ENCODE peak calls at places on chromosome 6, in nine cellular contexts. One of them, this sample, is unnamed.

GRCh38 chr6:155128971-155129370 is 133.9 kb downstream of the TIAM2 start:
- DNase-seq in non-pigmented ciliary epithelial cell: no peak
- DNase-seq in NCI-H1105 treated with DMSO at 0.1 percent for 48 hours: no peak
- DNase-seq in adrenal gland: no peak
- DNase-seq in GM23338: no peak
- DNase-seq in AML-193: no peak
- DNase-seq in pons: no peak
- DNase-seq in HFFc6: no peak
- DNase-seq in stimulated activated CD4-positive, alpha-beta T cell treated with anti-CD3 and anti-CD28 coated beads, Interleukin-12 subunit alpha, Interleukin-12 subunit beta, amount 100 ng/mL, for 48 hours: no peak
- DNase-seq in this sample: no peak

GRCh38 chr6:89208551-89208950 is 8.6 kb downstream of the GABRR1 start:
- DNase-seq in non-pigmented ciliary epithelial cell: no peak
- DNase-seq in NCI-H1105 treated with DMSO at 0.1 percent for 48 hours: no peak
- DNase-seq in adrenal gland: no peak
- DNase-seq in GM23338: no peak
- DNase-seq in AML-193: no peak
- DNase-seq in pons: no peak
- DNase-seq in HFFc6: no peak
- DNase-seq in stimulated activated CD4-positive, alpha-beta T cell treated with anti-CD3 and anti-CD28 coated beads, Interleukin-12 subunit alpha, Interleukin-12 subunit beta, amount 100 ng/mL, for 48 hours: no peak
- DNase-seq in this sample: no peak

GRCh38 chr6:143634486-143634885 is 43.3 kb upstream of the PHACTR2 start:
- DNase-seq in non-pigmented ciliary epithelial cell: no peak
- DNase-seq in NCI-H1105 treated with DMSO at 0.1 percent for 48 hours: peak
- DNase-seq in adrenal gland: no peak
- DNase-seq in GM23338: no peak
- DNase-seq in AML-193: no peak
- DNase-seq in pons: no peak
- DNase-seq in HFFc6: peak
- DNase-seq in stimulated activated CD4-positive, alpha-beta T cell treated with anti-CD3 and anti-CD28 coated beads, Interleukin-12 subunit alpha, Interleukin-12 subunit beta, amount 100 ng/mL, for 48 hours: no peak
- DNase-seq in this sample: no peak

GRCh38 chr6:88666906-88667305 is 296.5 kb downstream of the RNGTT start:
- DNase-seq in non-pigmented ciliary epithelial cell: no peak
- DNase-seq in NCI-H1105 treated with DMSO at 0.1 percent for 48 hours: no peak
- DNase-seq in adrenal gland: no peak
- DNase-seq in GM23338: no peak
- DNase-seq in AML-193: no peak
- DNase-seq in pons: no peak
- DNase-seq in HFFc6: no peak
- DNase-seq in stimulated activated CD4-positive, alpha-beta T cell treated with anti-CD3 and anti-CD28 coated beads, Interleukin-12 subunit alpha, Interleukin-12 subunit beta, amount 100 ng/mL, for 48 hours: no peak
- DNase-seq in this sample: no peak

GRCh38 chr6:48212501-48212900 is 101.5 kb upstream of the PTCHD4 start:
- DNase-seq in non-pigmented ciliary epithelial cell: no peak
- DNase-seq in NCI-H1105 treated with DMSO at 0.1 percent for 48 hours: no peak
- DNase-seq in adrenal gland: no peak
- DNase-seq in GM23338: no peak
- DNase-seq in AML-193: no peak
- DNase-seq in pons: no peak
- DNase-seq in HFFc6: no peak
- DNase-seq in stimulated activated CD4-positive, alpha-beta T cell treated with anti-CD3 and anti-CD28 coated beads, Interleukin-12 subunit alpha, Interleukin-12 subunit beta, amount 100 ng/mL, for 48 hours: no peak
- DNase-seq in this sample: no peak

GRCh38 chr6:117840541-117840983 is 66.5 kb upstream of the SLC35F1 start:
- DNase-seq in non-pigmented ciliary epithelial cell: peak
- DNase-seq in NCI-H1105 treated with DMSO at 0.1 percent for 48 hours: peak
- DNase-seq in adrenal gland: no peak
- DNase-seq in GM23338: peak
- DNase-seq in AML-193: peak
- DNase-seq in pons: peak
- DNase-seq in HFFc6: peak
- DNase-seq in stimulated activated CD4-positive, alpha-beta T cell treated with anti-CD3 and anti-CD28 coated beads, Interleukin-12 subunit alpha, Interleukin-12 subunit beta, amount 100 ng/mL, for 48 hours: no peak
- DNase-seq in this sample: no peak

GRCh38 chr6:159969204-159969912 is 476 bp downstream of the IGF2R start:
- DNase-seq in non-pigmented ciliary epithelial cell: no peak
- DNase-seq in NCI-H1105 treated with DMSO at 0.1 percent for 48 hours: peak
- DNase-seq in adrenal gland: no peak
- DNase-seq in GM23338: peak
- DNase-seq in AML-193: no peak
- DNase-seq in pons: no peak
- DNase-seq in HFFc6: peak
- DNase-seq in stimulated activated CD4-positive, alpha-beta T cell treated with anti-CD3 and anti-CD28 coated beads, Interleukin-12 subunit alpha, Interleukin-12 subunit beta, amount 100 ng/mL, for 48 hours: no peak
- DNase-seq in this sample: no peak

GRCh38 chr6:143451531-143451930 is 926 bp downstream of the PEX3 start:
- DNase-seq in non-pigmented ciliary epithelial cell: no peak
- DNase-seq in NCI-H1105 treated with DMSO at 0.1 percent for 48 hours: no peak
- DNase-seq in adrenal gland: no peak
- DNase-seq in GM23338: no peak
- DNase-seq in AML-193: peak
- DNase-seq in pons: no peak
- DNase-seq in HFFc6: peak
- DNase-seq in stimulated activated CD4-positive, alpha-beta T cell treated with anti-CD3 and anti-CD28 coated beads, Interleukin-12 subunit alpha, Interleukin-12 subunit beta, amount 100 ng/mL, for 48 hours: no peak
- DNase-seq in this sample: no peak

GRCh38 chr6:121799574-121799973 is 364.1 kb downstream of the GJA1 start:
- DNase-seq in non-pigmented ciliary epithelial cell: no peak
- DNase-seq in NCI-H1105 treated with DMSO at 0.1 percent for 48 hours: no peak
- DNase-seq in adrenal gland: no peak
- DNase-seq in GM23338: no peak
- DNase-seq in AML-193: no peak
- DNase-seq in pons: no peak
- DNase-seq in HFFc6: no peak
- DNase-seq in stimulated activated CD4-positive, alpha-beta T cell treated with anti-CD3 and anti-CD28 coated beads, Interleukin-12 subunit alpha, Interleukin-12 subunit beta, amount 100 ng/mL, for 48 hours: no peak
- DNase-seq in this sample: no peak